ENCODE peak calls at places on chromosomes 3 and 15, in five cellular contexts. One of them, this sample, is unnamed.

GRCh38 chr15:35833590-35833989 is 287.6 kb upstream of the DPH6 start:
- DNase-seq in cardiac muscle cell: no peak
- DNase-seq in GM12865: no peak
- DNase-seq in WTC11: no peak
- DNase-seq in tibial artery: no peak
- DNase-seq in this sample: no peak

GRCh38 chr15:36811903-36812302 is 232.5 kb downstream of the CDIN1 start:
- DNase-seq in cardiac muscle cell: no peak
- DNase-seq in GM12865: no peak
- DNase-seq in WTC11: no peak
- DNase-seq in tibial artery: no peak
- DNase-seq in this sample: no peak

GRCh38 chr3:114847564-114847963 is 299.5 kb downstream of the ZBTB20 start:
- DNase-seq in cardiac muscle cell: no peak
- DNase-seq in GM12865: no peak
- DNase-seq in WTC11: no peak
- DNase-seq in tibial artery: no peak
- DNase-seq in this sample: no peak

GRCh38 chr3:16511561-16512434 is 1.7 kb downstream of the RFTN1 start:
- DNase-seq in cardiac muscle cell: no peak
- DNase-seq in GM12865: peak
- DNase-seq in WTC11: no peak
- DNase-seq in tibial artery: peak
- DNase-seq in this sample: no peak

GRCh38 chr15:97745481-97746071 is 214.9 kb upstream of the ARRDC4 start:
- DNase-seq in cardiac muscle cell: peak
- DNase-seq in GM12865: peak
- DNase-seq in WTC11: peak
- DNase-seq in tibial artery: no peak
- DNase-seq in this sample: no peak

GRCh38 chr3:51988286-51989146 is 5.2 kb downstream of the ACY1 start:
- DNase-seq in cardiac muscle cell: no peak
- DNase-seq in GM12865: no peak
- DNase-seq in WTC11: no peak
- DNase-seq in tibial artery: no peak
- DNase-seq in this sample: no peak

GRCh38 chr3:105806361-105806760 is 62.5 kb downstream of the CBLB start:
- DNase-seq in cardiac muscle cell: no peak
- DNase-seq in GM12865: peak
- DNase-seq in WTC11: no peak
- DNase-seq in tibial artery: no peak
- DNase-seq in this sample: no peak

GRCh38 chr3:78762121-78762520 is 1005.7 kb downstream of the ROBO1 start:
- DNase-seq in cardiac muscle cell: no peak
- DNase-seq in GM12865: no peak
- DNase-seq in WTC11: no peak
- DNase-seq in tibial artery: no peak
- DNase-seq in this sample: no peak

GRCh38 chr3:37594873-37595783 is 266.6 kb upstream of the CTDSPL start:
- DNase-seq in cardiac muscle cell: no peak
- DNase-seq in GM12865: no peak
- DNase-seq in WTC11: no peak
- DNase-seq in tibial artery: no peak
- DNase-seq in this sample: no peak

GRCh38 chr3:9387322-9387655 is 10.1 kb upstream of the SETD5 start:
- DNase-seq in cardiac muscle cell: no peak
- DNase-seq in GM12865: no peak
- DNase-seq in WTC11: no peak
- DNase-seq in tibial artery: no peak
- DNase-seq in this sample: no peak

GRCh38 chr15:67212655-67213054 is 41.8 kb downstream of the AAGAB start:
- DNase-seq in cardiac muscle cell: no peak
- DNase-seq in GM12865: no peak
- DNase-seq in WTC11: no peak
- DNase-seq in tibial artery: no peak
- DNase-seq in this sample: no peak

GRCh38 chr15:28096720-28097431 is 2.2 kb downstream of the OCA2 start:
- DNase-seq in cardiac muscle cell: peak
- DNase-seq in GM12865: no peak
- DNase-seq in WTC11: peak
- DNase-seq in tibial artery: peak
- DNase-seq in this sample: no peak

GRCh38 chr15:40323953-40324937 is 753 bp downstream of the INAFM2 start:
- DNase-seq in cardiac muscle cell: no peak
- DNase-seq in GM12865: peak
- DNase-seq in WTC11: peak
- DNase-seq in tibial artery: peak
- DNase-seq in this sample: no peak

GRCh38 chr3:57557088-57557537 is 1.0 kb downstream of the PDE12 start:
- DNase-seq in cardiac muscle cell: peak
- DNase-seq in GM12865: peak
- DNase-seq in WTC11: peak
- DNase-seq in tibial artery: no peak
- DNase-seq in this sample: no peak

GRCh38 chr3:67382551-67382950 is 271.9 kb downstream of the SUCLG2 start:
- DNase-seq in cardiac muscle cell: no peak
- DNase-seq in GM12865: no peak
- DNase-seq in WTC11: no peak
- DNase-seq in tibial artery: no peak
- DNase-seq in this sample: no peak

GRCh38 chr15:38354321-38354929 is 99.5 kb upstream of the FAM98B start:
- DNase-seq in cardiac muscle cell: peak
- DNase-seq in GM12865: peak
- DNase-seq in WTC11: peak
- DNase-seq in tibial artery: peak
- DNase-seq in this sample: peak

GRCh38 chr3:5055352-5056004 is 66.6 kb upstream of the ARL8B start:
- DNase-seq in cardiac muscle cell: no peak
- DNase-seq in GM12865: no peak
- DNase-seq in WTC11: no peak
- DNase-seq in tibial artery: no peak
- DNase-seq in this sample: no peak

GRCh38 chr3:28322464-28322863 is 26.1 kb upstream of the ZCWPW2 start:
- DNase-seq in cardiac muscle cell: no peak
- DNase-seq in GM12865: no peak
- DNase-seq in WTC11: no peak
- DNase-seq in tibial artery: no peak
- DNase-seq in this sample: no peak

GRCh38 chr3:179304605-179305004 is 18.2 kb upstream of the ZNF639 start:
- DNase-seq in cardiac muscle cell: no peak
- DNase-seq in GM12865: no peak
- DNase-seq in WTC11: no peak
- DNase-seq in tibial artery: no peak
- DNase-seq in this sample: no peak

GRCh38 chr3:64422932-64423331 is 197.7 kb upstream of the PRICKLE2 start:
- DNase-seq in cardiac muscle cell: no peak
- DNase-seq in GM12865: no peak
- DNase-seq in WTC11: no peak
- DNase-seq in tibial artery: no peak
- DNase-seq in this sample: no peak

GRCh38 chr3:126465928-126466564 is 9.6 kb downstream of the ZXDC start:
- DNase-seq in cardiac muscle cell: no peak
- DNase-seq in GM12865: no peak
- DNase-seq in WTC11: peak
- DNase-seq in tibial artery: peak
- DNase-seq in this sample: no peak

GRCh38 chr3:31442755-31443154 is 90.0 kb upstream of the STT3B start:
- DNase-seq in cardiac muscle cell: no peak
- DNase-seq in GM12865: peak
- DNase-seq in WTC11: no peak
- DNase-seq in tibial artery: no peak
- DNase-seq in this sample: no peak

GRCh38 chr3:49593046-49593445 is 38.8 kb downstream of the BSN start:
- DNase-seq in cardiac muscle cell: no peak
- DNase-seq in GM12865: no peak
- DNase-seq in WTC11: no peak
- DNase-seq in tibial artery: no peak
- DNase-seq in this sample: no peak

GRCh38 chr3:127258733-127259132 is 29.1 kb downstream of the PRR20G start:
- DNase-seq in cardiac muscle cell: no peak
- DNase-seq in GM12865: no peak
- DNase-seq in WTC11: no peak
- DNase-seq in tibial artery: no peak
- DNase-seq in this sample: no peak

GRCh38 chr3:7697538-7697937 is 804.1 kb upstream of the LMCD1 start:
- DNase-seq in cardiac muscle cell: peak
- DNase-seq in GM12865: no peak
- DNase-seq in WTC11: no peak
- DNase-seq in tibial artery: no peak
- DNase-seq in this sample: no peak

GRCh38 chr3:55191911-55192787 is 264.3 kb upstream of the LRTM1 start:
- DNase-seq in cardiac muscle cell: no peak
- DNase-seq in GM12865: no peak
- DNase-seq in WTC11: no peak
- DNase-seq in tibial artery: no peak
- DNase-seq in this sample: no peak

GRCh38 chr3:128468285-128468790 is 1.6 kb upstream of the DNAJB8 start:
- DNase-seq in cardiac muscle cell: no peak
- DNase-seq in GM12865: no peak
- DNase-seq in WTC11: no peak
- DNase-seq in tibial artery: no peak
- DNase-seq in this sample: no peak

GRCh38 chr3:124158174-124158812 is 166.4 kb upstream of the ROPN1 start:
- DNase-seq in cardiac muscle cell: no peak
- DNase-seq in GM12865: no peak
- DNase-seq in WTC11: peak
- DNase-seq in tibial artery: no peak
- DNase-seq in this sample: no peak

GRCh38 chr3:27729748-27730611 is 7.9 kb upstream of the EOMES start:
- DNase-seq in cardiac muscle cell: peak
- DNase-seq in GM12865: no peak
- DNase-seq in WTC11: no peak
- DNase-seq in tibial artery: no peak
- DNase-seq in this sample: no peak

GRCh38 chr3:28122227-28122626 is 119.2 kb upstream of the CMC1 start:
- DNase-seq in cardiac muscle cell: no peak
- DNase-seq in GM12865: no peak
- DNase-seq in WTC11: no peak
- DNase-seq in tibial artery: no peak
- DNase-seq in this sample: no peak

GRCh38 chr3:153232737-153233330 is 70.8 kb downstream of the RAP2B start:
- DNase-seq in cardiac muscle cell: no peak
- DNase-seq in GM12865: no peak
- DNase-seq in WTC11: no peak
- DNase-seq in tibial artery: no peak
- DNase-seq in this sample: no peak

GRCh38 chr3:18135083-18135814 is 289.9 kb downstream of the SATB1 start:
- DNase-seq in cardiac muscle cell: no peak
- DNase-seq in GM12865: no peak
- DNase-seq in WTC11: no peak
- DNase-seq in tibial artery: no peak
- DNase-seq in this sample: no peak

GRCh38 chr3:355622-356021 is 159.1 kb downstream of the CHL1 start:
- DNase-seq in cardiac muscle cell: no peak
- DNase-seq in GM12865: peak
- DNase-seq in WTC11: no peak
- DNase-seq in tibial artery: no peak
- DNase-seq in this sample: no peak

GRCh38 chr15:25684521-25685215 is 178.5 kb downstream of the ATP10A start:
- DNase-seq in cardiac muscle cell: no peak
- DNase-seq in GM12865: no peak
- DNase-seq in WTC11: no peak
- DNase-seq in tibial artery: peak
- DNase-seq in this sample: peak

GRCh38 chr3:55485208-55485791 is 1.8 kb downstream of the WNT5A start:
- DNase-seq in cardiac muscle cell: peak
- DNase-seq in GM12865: peak
- DNase-seq in WTC11: peak
- DNase-seq in tibial artery: peak
- DNase-seq in this sample: peak

GRCh38 chr15:98169551-98169950 is 209.0 kb downstream of the ARRDC4 start:
- DNase-seq in cardiac muscle cell: no peak
- DNase-seq in GM12865: no peak
- DNase-seq in WTC11: no peak
- DNase-seq in tibial artery: no peak
- DNase-seq in this sample: no peak

GRCh38 chr15:70826634-70827033 is 27.3 kb downstream of the LARP6 start:
- DNase-seq in cardiac muscle cell: no peak
- DNase-seq in GM12865: no peak
- DNase-seq in WTC11: no peak
- DNase-seq in tibial artery: peak
- DNase-seq in this sample: no peak

GRCh38 chr15:38398134-38398533 is 55.8 kb upstream of the FAM98B start:
- DNase-seq in cardiac muscle cell: no peak
- DNase-seq in GM12865: no peak
- DNase-seq in WTC11: no peak
- DNase-seq in tibial artery: peak
- DNase-seq in this sample: no peak

GRCh38 chr15:78438595-78439285 is 724 bp downstream of the IREB2 start:
- DNase-seq in cardiac muscle cell: peak
- DNase-seq in GM12865: peak
- DNase-seq in WTC11: peak
- DNase-seq in tibial artery: no peak
- DNase-seq in this sample: peak

This sample was measured in head of caudate nucleus.